ENCODE peak calls at places on chromosomes 2 and 18, in five cellular contexts. B, A, S, C and F are unnamed samples.

GRCh38 chr2:200212862-200213425 is 93.5 kb upstream of the SPATS2L start:
- DNase-seq in A (no peak), B (no peak), C (no peak), S (no peak), F (no peak)

GRCh38 chr2:112021781-112022231 is 33.3 kb upstream of the TMEM87B start:
- DNase-seq in A (no peak), B (no peak), S (no peak), C (no peak), F (no peak)

GRCh38 chr18:63464434-63464833 is 12.3 kb upstream of the SERPINB5 start:
- DNase-seq in S (no peak), C (no peak), B (no peak), A (no peak), F (no peak)

GRCh38 chr2:45554764-45555163 is 56.3 kb downstream of the SRBD1 start:
- DNase-seq in A (no peak), S (no peak), B (no peak), C (no peak), F (no peak)

GRCh38 chr2:96824079-96824870 is 8.2 kb downstream of the CNNM3 start:
- DNase-seq in B (peak; percentile 77), A (no peak), S (no peak), C (no peak), F (no peak)

GRCh38 chr18:22840606-22841144 is 92.5 kb upstream of the RBBP8 start:
- DNase-seq in C (no peak), B (no peak), A (no peak), S (no peak), F (no peak)

GRCh38 chr2:133953524-133953923 is 300.3 kb upstream of the MGAT5 start:
- DNase-seq in A (no peak), C (no peak), S (no peak), B (no peak), F (no peak)

GRCh38 chr18:77093584-77093983 is 39.0 kb downstream of the MBP start:
- DNase-seq in C (no peak), S (no peak), A (no peak), B (no peak), F (no peak)

GRCh38 chr2:123738643-123739042 is 286.4 kb upstream of the CNTNAP5 start:
- DNase-seq in A (no peak), C (no peak), S (no peak), B (no peak), F (no peak)

GRCh38 chr2:208407667-208408066 is 1.1 kb downstream of the PTH2R start:
- DNase-seq in C (no peak), B (peak; percentile 3), S (no peak), A (no peak), F (no peak)

GRCh38 chr2:146931109-146931508 is 913.7 kb upstream of the ACVR2A start:
- DNase-seq in A (no peak), C (no peak), B (no peak), S (no peak), F (no peak)

GRCh38 chr2:166539340-166540162 is 45.5 kb upstream of the SCN7A start:
- DNase-seq in A (no peak), B (peak; percentile 64), C (no peak), S (no peak), F (no peak)

GRCh38 chr18:28167835-28168349 is 9.0 kb downstream of the CDH2 start:
- DNase-seq in B (peak; percentile 82), A (no peak), C (no peak), S (no peak), F (no peak)
- TF ChIP-seq EP300 in B (no peak), A (no peak), C (no peak), S (no peak), F (no peak)

DNA sequence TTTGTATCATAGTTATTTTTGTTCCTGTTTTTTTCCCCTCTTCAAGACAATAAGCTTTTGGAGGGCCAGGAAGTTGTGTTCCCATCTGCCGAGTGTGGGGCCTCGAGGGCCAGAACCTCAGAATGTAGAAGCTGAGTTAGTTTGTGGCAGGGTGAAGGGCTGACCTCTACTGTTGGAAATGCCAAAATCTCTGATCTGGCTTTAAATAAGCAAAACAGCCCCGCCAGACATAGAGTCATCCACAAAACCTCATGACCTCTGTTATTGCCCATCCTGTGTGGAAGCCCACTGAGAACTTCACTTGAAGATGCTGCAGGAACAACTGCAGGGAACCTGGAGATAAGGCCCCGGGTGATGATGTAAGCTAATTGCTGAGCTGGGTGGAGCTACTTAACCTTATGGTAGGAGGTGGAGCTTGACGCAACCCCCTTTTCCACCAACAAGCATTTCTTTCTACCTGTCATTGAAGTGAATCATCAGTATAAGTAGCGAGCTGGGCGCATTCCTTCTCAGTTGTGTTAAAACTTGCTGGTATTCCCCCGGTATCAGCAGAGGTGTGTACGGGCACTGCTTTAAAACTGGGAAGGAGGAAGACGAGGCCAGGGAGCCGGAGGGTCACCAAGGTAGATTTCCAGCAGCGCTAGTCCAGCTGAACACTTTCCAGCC is 177.2 kb downstream of the NEDD4L start:
- DNase-seq in B (peak; percentile 81), C (peak; percentile 39), A (peak; percentile 84), S (no peak), F (peak; percentile 88)
- TF ChIP-seq POLR2A in B (peak; percentile 74), C (no peak), A (peak; percentile 84), S (no peak), F (peak; percentile 83)

DNA sequence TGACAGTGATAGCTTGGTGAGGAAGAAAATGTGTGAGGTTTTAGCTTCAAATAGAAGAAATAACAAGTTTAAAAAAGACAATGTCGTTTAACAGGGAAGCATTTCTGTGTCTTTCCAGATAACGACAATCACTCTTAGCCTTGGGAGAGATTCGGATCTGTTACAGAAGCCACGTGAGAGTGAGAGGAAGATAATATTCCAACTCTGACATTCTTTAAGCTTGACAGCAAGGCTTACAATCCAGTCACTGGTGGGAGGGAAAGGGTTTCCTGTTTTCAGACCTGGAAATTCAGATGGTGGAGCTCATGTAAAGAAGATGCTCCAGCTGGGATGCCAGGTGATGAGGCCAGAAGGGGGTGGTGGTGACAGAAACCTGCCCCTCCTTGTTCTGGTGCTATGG is 30.8 kb downstream of the FBXO48 start:
- DNase-seq in B (no peak), C (no peak), A (no peak), S (no peak), F (no peak)
- TF ChIP-seq EP300 in B (no peak), C (no peak), A (no peak), S (no peak), F (no peak)

GRCh38 chr2:150478206-150478974 is 9.1 kb downstream of the RND3 start:
- DNase-seq in A (no peak), B (no peak), C (no peak), S (no peak), F (no peak)
- TF ChIP-seq POLR2A in A (no peak), B (no peak), C (no peak), S (no peak), F (no peak)

GRCh38 chr2:241613018-241613780 is 23.8 kb downstream of the THAP4 start:
- DNase-seq in S (peak; percentile 34), B (no peak), A (no peak), C (no peak), F (no peak)
- TF ChIP-seq EP300 in S (no peak), B (no peak), A (no peak), C (no peak), F (no peak)

DNA sequence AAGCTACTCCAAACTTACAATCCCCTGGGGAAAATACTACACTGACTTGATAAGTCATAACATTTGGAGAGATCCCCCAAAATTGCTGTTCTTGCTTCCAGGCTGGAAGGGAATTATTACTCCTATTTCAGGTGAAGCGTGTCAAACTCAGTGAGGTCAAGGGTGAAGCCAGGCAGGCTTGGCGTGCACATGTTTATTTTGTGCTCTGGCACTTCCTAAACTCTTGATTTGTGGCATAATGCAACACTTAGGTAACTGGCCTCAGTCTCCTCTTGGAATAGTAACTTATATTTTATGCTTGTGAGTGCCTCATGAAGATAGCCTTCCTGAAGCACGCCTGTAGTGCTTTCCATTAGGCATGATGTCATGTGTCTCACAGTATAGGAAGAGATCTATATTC is 751.2 kb downstream of the CNTNAP5 start:
- DNase-seq in B (no peak), C (no peak), S (no peak), A (no peak), F (no peak)
- TF ChIP-seq POLR2A in B (no peak), C (no peak), S (no peak), A (no peak), F (no peak)

DNA sequence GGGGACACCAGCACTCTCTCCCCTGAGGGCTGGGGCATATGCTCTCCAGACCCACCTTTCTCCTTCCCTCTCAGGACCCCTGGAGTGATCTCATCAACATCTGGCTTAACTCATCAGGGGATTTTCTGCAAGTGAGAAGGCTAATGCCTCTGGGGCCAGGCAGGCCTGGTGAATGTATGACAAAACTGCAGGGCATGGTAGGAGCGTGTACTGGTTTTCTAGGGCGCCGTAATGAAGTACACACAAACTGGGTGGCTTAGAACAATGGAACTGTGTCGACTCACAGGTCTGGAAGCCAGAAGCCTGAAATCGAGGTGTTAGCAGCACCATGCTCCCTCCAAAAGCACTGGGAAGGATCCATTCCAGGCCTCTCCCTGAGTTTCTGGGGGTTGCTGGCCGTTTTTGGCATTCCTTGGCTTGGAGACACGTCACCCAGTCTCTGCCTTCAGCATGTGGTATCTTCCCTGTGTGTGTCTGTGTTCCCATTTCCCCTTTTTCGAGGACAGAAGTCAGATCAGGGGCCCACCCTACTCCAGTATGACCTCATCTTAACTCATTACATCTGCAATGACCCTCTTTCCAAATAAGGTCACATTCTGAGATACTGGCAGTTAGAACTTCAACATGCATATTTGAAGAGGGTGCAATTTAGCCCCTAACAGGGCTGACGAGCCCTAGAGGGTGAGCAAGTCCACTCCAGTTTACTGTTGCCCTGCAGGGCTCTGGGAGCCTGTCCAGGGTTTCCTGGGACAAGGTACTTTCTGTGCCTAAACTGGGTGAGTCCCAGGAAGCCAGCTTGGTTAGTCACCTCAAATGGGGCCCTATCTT is 45.5 kb upstream of the CAB39 start:
- DNase-seq in S (no peak), C (peak; percentile 17), A (no peak), B (no peak), F (peak; percentile 53)
- TF ChIP-seq EP300 in S (no peak), C (no peak), A (no peak), B (no peak), F (peak; percentile 22)

GRCh38 chr2:73992036-73992435 is 7.3 kb downstream of the TET3 start:
- DNase-seq in B (no peak), C (no peak), A (no peak), S (no peak), F (no peak)
- TF ChIP-seq POLR2A in B (no peak), C (no peak), A (no peak), S (no peak), F (no peak)

DNA sequence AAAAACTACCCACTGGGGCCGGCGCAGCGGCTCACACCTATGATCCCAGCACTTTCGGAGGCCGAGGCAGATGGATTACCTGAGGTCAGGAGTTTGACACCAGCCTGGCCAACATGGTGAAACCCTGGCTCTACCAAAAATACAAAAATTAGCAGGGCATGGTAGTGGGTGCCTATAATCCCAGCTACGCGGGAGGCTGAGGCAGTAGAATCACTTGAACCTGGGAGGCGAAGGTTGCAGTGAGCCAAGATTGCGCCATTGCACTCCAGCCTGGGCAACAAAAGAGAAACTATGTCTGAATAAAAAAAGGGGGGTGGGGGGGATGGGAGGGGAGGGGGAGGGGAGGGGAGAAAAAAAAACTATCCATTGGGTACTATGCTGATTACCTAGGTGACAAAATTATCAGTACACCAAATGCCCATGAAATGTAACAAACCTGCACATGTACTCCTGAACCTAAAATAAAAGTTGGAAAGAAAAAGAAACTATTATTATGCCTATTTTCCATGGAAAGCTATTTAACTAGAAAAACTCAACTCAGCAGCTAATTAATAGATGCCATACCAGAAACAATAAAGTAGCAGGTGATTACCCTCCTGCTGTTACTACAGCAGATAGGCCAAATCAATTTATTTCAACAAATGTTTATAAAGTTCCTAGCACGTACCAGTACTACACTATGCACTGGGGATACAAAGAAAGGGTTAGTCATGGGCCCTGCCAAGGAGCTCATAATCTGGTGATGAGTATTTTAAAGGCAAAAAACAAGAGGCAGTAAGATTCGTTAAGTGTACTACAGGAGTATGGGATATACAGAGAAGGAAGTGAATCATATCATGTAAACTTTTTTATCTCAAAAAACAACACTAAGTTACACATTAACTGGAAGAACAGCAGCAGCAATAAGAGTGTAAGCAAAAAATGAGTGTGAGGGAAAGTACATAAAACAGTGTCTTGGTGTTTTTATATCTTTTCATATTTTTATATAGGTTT is 112.8 kb upstream of the SLC39A10 start:
- DNase-seq in C (no peak), A (no peak), S (no peak), B (peak; percentile 44), F (no peak)
- TF ChIP-seq EP300 in C (no peak), A (no peak), S (no peak), B (no peak), F (no peak)